ENCODE peak calls at places on chromosomes 12 and 14, in six cellular contexts. J is A549, F is GM12878, Y is upper lobe of left lung, H is HepG2, L is K562. W is an unnamed sample.

GRCh38 chr12:130953783-130954543 is at the start of gene ADGRD1:
- ATAC-seq in J (peak), F (peak), Y (peak), H (peak), L (peak), W (peak)

GRCh38 chr14:99422220-99423010 is 58.2 kb downstream of the SETD3 start:
- ATAC-seq in J (no peak), F (no peak), Y (no peak), H (peak), L (no peak), W (no peak)

GRCh38 chr14:49892301-49892635 is 614 bp upstream of the ARF6 start:
- ATAC-seq in J (peak), F (peak), Y (peak), H (peak), L (peak), W (peak)

GRCh38 chr12:6222009-6222702 is 22.0 kb downstream of the CD9 start:
- ATAC-seq in J (no peak), F (no peak), Y (no peak), H (peak), L (no peak), W (no peak)

GRCh38 chr12:114925076-114925475 is 241.1 kb upstream of the TBX3 start:
- ATAC-seq in J (no peak), F (no peak), Y (no peak), H (no peak), L (no peak), W (no peak)

GRCh38 chr14:76115010-76115422 is 36.7 kb upstream of the GPATCH2L start:
- ATAC-seq in J (no peak), F (no peak), Y (no peak), H (no peak), L (no peak), W (no peak)

GRCh38 chr12:22615963-22616501 is 8.9 kb upstream of the ETNK1 start:
- ATAC-seq in J (no peak), F (no peak), Y (no peak), H (no peak), L (no peak), W (no peak)

GRCh38 chr12:30761730-30762129 is 7.0 kb upstream of the CAPRIN2 start:
- ATAC-seq in J (no peak), F (no peak), Y (no peak), H (no peak), L (no peak), W (no peak)

GRCh38 chr12:17640615-17641014 is 449.4 kb downstream of the RERGL start:
- ATAC-seq in J (no peak), F (no peak), Y (no peak), H (no peak), L (no peak), W (no peak)

GRCh38 chr14:101365329-101366158 is 195.8 kb upstream of the DIO3 start:
- ATAC-seq in J (no peak), F (no peak), Y (peak), H (no peak), L (no peak), W (peak)

GRCh38 chr12:19614601-19615442 is 175.5 kb downstream of the AEBP2 start:
- ATAC-seq in J (no peak), F (no peak), Y (no peak), H (no peak), L (no peak), W (no peak)

GRCh38 chr14:105709281-105710118 is 183.1 kb downstream of the TMEM121 start:
- ATAC-seq in J (peak), F (no peak), Y (no peak), H (no peak), L (no peak), W (no peak)

GRCh38 chr12:92745874-92746553 is 43.2 kb downstream of the PLEKHG7 start:
- ATAC-seq in J (peak), F (no peak), Y (peak), H (no peak), L (no peak), W (peak)

GRCh38 chr14:54606178-54606577 is 39.2 kb downstream of the SAMD4A start:
- ATAC-seq in J (no peak), F (no peak), Y (peak), H (no peak), L (no peak), W (no peak)

GRCh38 chr14:52399886-52400599 is 85.9 kb downstream of the PTGER2 start:
- ATAC-seq in J (no peak), F (no peak), Y (no peak), H (peak), L (peak), W (no peak)

GRCh38 chr12:115204957-115205754 is 521.2 kb upstream of the TBX3 start:
- ATAC-seq in J (no peak), F (no peak), Y (no peak), H (no peak), L (peak), W (no peak)

GRCh38 chr12:124867389-124867930 is 3.8 kb upstream of the SCARB1 start:
- ATAC-seq in J (no peak), F (no peak), Y (no peak), H (no peak), L (no peak), W (no peak)

GRCh38 chr12:122862110-122862634 is 26.9 kb downstream of the HIP1R start:
- ATAC-seq in J (no peak), F (no peak), Y (no peak), H (no peak), L (no peak), W (no peak)

GRCh38 chr14:21040370-21040925 is 1.7 kb upstream of the RNASE7 start:
- ATAC-seq in J (no peak), F (no peak), Y (no peak), H (no peak), L (no peak), W (no peak)

GRCh38 chr14:59254146-59254910 is 65.9 kb downstream of the DAAM1 start:
- ATAC-seq in J (peak), F (peak), Y (peak), H (peak), L (peak), W (peak)

GRCh38 chr12:97639702-97640101 is 177.1 kb downstream of the RMST start:
- ATAC-seq in J (no peak), F (no peak), Y (no peak), H (no peak), L (no peak), W (no peak)

GRCh38 chr12:6376965-6377666 is 1.8 kb upstream of the SCNN1A start:
- ATAC-seq in J (no peak), F (peak), Y (no peak), H (no peak), L (peak), W (no peak)

GRCh38 chr14:96307434-96307833 is 51.4 kb downstream of the BDKRB1 start:
- ATAC-seq in J (peak), F (no peak), Y (no peak), H (no peak), L (peak), W (no peak)

GRCh38 chr14:52563120-52563519 is 10.5 kb downstream of the GPR137C start:
- ATAC-seq in J (peak), F (no peak), Y (no peak), H (no peak), L (no peak), W (no peak)

GRCh38 chr12:27970981-27971489 is 1.5 kb downstream of the PTHLH start:
- ATAC-seq in J (no peak), F (no peak), Y (no peak), H (peak), L (no peak), W (no peak)

GRCh38 chr14:55665067-55665700 is 85.2 kb downstream of the KTN1 start:
- ATAC-seq in J (no peak), F (peak), Y (no peak), H (no peak), L (no peak), W (no peak)

GRCh38 chr12:70577283-70577634 is 60.0 kb downstream of the PTPRB start:
- ATAC-seq in J (peak), F (no peak), Y (no peak), H (no peak), L (no peak), W (no peak)
- H3K27ac ChIP-seq in J (no peak), F (no peak), Y (peak), H (no peak), L (no peak), W (no peak)

DNA sequence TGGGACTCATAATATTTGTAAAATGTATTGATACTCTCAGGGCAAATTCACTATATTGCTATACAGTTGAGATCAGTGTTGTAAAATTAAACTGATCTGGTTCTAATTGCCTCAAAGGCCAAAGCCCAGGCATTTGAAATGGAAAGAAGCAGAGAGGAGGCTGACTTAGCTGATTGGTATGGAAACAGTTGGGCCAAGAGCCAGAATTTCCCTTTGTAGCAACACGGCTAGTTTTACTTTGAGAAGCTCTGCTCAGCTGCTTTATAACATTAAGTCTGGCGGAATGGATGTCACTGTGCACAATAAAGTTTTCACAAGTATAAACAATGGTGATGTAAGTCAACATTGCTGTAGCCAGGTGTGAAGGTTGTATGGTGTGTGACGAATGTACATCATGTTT is 186.4 kb downstream of the MSRB3 start:
- ATAC-seq in J (no peak), F (no peak), Y (no peak), H (no peak), L (no peak), W (peak)
- TF ChIP-seq EP300 in J (no peak), F (no peak), Y (no peak), H (no peak), L (no peak), W (no peak)

GRCh38 chr12:1939316-1939715 is 20.9 kb upstream of the CACNA2D4 start:
- ATAC-seq in J (no peak), F (no peak), Y (no peak), H (no peak), L (no peak), W (no peak)
- H3K27ac ChIP-seq in J (no peak), F (no peak), Y (no peak), H (no peak), L (no peak), W (peak)

GRCh38 chr12:26135010-26135420 is 10.2 kb upstream of the BHLHE41 start:
- ATAC-seq in J (no peak), F (no peak), Y (peak), H (no peak), L (no peak), W (peak)
- TF ChIP-seq EP300 in J (no peak), F (no peak), Y (no peak), H (no peak), L (no peak), W (no peak)

GRCh38 chr14:68975667-68976066 is 3.4 kb downstream of the ACTN1 start:
- ATAC-seq in J (no peak), F (no peak), Y (no peak), H (no peak), L (no peak), W (no peak)
- H3K27ac ChIP-seq in J (peak), F (no peak), Y (no peak), H (peak), L (no peak), W (peak)

DNA sequence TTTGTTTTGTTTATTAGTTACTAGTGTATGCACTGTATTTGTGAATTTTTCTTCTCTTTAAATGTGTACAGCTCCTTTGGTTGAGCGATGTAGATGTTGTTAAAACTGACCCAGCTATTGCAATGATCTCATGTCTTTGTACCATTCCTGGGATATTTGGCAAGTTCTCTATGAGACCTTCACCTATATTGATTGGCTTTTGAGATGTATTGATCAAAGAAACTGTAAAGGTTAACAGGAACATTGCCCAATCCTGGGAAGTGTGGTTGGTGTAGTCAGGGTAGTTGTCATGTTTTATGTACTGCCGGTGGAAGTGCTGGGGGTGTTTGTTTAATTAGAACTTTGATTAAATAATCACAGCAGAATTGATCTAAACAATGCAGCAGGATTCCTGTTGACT is 43.1 kb downstream of the ACSS3 start:
- ATAC-seq in J (no peak), F (no peak), Y (no peak), H (peak), L (no peak), W (no peak)
- TF ChIP-seq EP300 in J (no peak), F (no peak), Y (no peak), H (peak), L (no peak), W (no peak)

DNA sequence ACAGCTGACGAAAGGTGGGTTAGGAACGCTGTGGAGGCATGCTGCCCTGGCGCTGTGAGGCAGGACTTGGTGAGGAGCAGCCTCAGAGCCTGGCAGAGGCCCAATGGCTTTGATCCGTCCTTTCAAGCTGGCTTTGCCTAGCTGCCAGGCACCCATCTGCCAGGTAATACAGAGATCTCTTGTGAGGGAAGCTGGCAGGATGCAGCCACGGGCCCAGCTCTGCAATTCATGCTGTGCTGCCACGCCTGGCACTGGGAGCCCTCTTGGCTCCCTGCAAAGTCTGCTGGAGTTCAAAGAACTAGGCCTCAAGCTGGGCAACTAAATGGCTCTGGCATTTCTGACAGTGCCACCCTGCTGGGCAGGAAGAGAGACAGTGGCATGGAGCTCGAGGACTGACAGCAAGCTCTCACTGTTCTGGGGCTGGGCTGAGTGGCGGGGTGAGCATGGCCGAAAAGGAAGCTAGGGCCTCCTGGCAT is 18.7 kb downstream of the IQSEC3 start:
- ATAC-seq in J (no peak), F (no peak), Y (no peak), H (no peak), L (no peak), W (no peak)
- H3K27ac ChIP-seq in J (no peak), F (no peak), Y (no peak), H (no peak), L (no peak), W (no peak)

GRCh38 chr14:77618381-77618780 is 1.9 kb upstream of the SPTLC2 start:
- ATAC-seq in J (no peak), F (no peak), Y (no peak), H (no peak), L (no peak), W (no peak)
- TF ChIP-seq EP300 in J (no peak), F (no peak), Y (no peak), H (no peak), L (no peak), W (no peak)

DNA sequence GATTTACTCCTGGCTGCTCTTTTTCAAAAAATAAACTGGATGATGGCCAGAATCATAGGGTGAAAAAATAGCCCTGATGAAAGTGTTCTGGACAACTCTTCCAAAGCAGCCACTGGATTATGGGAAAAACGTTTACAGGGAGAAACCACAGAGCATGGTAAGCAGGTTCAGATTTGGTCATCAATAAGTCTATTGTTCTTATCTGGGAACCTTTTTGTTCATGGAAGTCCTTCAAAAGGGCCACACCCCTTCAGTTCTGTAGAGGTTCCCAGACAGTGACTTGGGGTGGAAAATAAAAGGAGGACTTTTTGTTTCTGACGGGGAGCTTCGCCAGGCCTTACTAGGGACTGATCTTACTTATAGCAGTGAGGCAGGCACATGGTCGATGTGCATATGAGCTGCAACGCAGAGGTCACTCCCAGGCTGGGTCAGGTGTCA is 117.4 kb upstream of the SLC38A2 start:
- ATAC-seq in J (no peak), F (no peak), Y (no peak), H (no peak), L (no peak), W (no peak)
- H3K27ac ChIP-seq in J (peak), F (no peak), Y (no peak), H (peak), L (no peak), W (peak)